ENCODE peak calls at places on chromosomes 3 and 15, in ten cellular contexts. One of them, this sample, is unnamed.

GRCh38 chr15:52378746-52379394 is 83.3 kb upstream of the MYO5C start:
- DNase-seq in astrocyte of the hippocampus: no peak
- DNase-seq in substantia nigra: no peak
- DNase-seq in occipital lobe: no peak
- DNase-seq in MM.1S: no peak
- DNase-seq in NCI-H2171 treated with DMSO at 0.1 percent for 48 hours: no peak
- DNase-seq in neural crest cell: no peak
- DNase-seq in T-helper 17 cell: no peak
- DNase-seq in mucosa of gallbladder: no peak
- DNase-seq in uterus: no peak
- DNase-seq in this sample: no peak

GRCh38 chr3:10437995-10438901 is 67.1 kb downstream of the ATP2B2 start:
- DNase-seq in T-helper 17 cell: no peak
- DNase-seq in neural crest cell: no peak
- DNase-seq in substantia nigra: no peak
- DNase-seq in mucosa of gallbladder: no peak
- DNase-seq in uterus: no peak
- DNase-seq in MM.1S: no peak
- DNase-seq in astrocyte of the hippocampus: peak
- DNase-seq in occipital lobe: no peak
- DNase-seq in NCI-H2171 treated with DMSO at 0.1 percent for 48 hours: peak
- DNase-seq in this sample: no peak

GRCh38 chr15:53209396-53210042 is 419.4 kb upstream of the ONECUT1 start:
- DNase-seq in mucosa of gallbladder: no peak
- DNase-seq in substantia nigra: no peak
- DNase-seq in neural crest cell: no peak
- DNase-seq in NCI-H2171 treated with DMSO at 0.1 percent for 48 hours: no peak
- DNase-seq in MM.1S: no peak
- DNase-seq in astrocyte of the hippocampus: no peak
- DNase-seq in occipital lobe: no peak
- DNase-seq in T-helper 17 cell: no peak
- DNase-seq in uterus: no peak
- DNase-seq in this sample: no peak

GRCh38 chr15:74053941-74054529 is 28.3 kb downstream of the GOLGA6A start:
- DNase-seq in mucosa of gallbladder: peak
- DNase-seq in occipital lobe: peak
- DNase-seq in uterus: peak
- DNase-seq in neural crest cell: peak
- DNase-seq in NCI-H2171 treated with DMSO at 0.1 percent for 48 hours: peak
- DNase-seq in T-helper 17 cell: peak
- DNase-seq in MM.1S: peak
- DNase-seq in substantia nigra: peak
- DNase-seq in astrocyte of the hippocampus: peak
- DNase-seq in this sample: peak

GRCh38 chr3:16048435-16049318 is 125.8 kb upstream of the GALNT15 start:
- DNase-seq in neural crest cell: peak
- DNase-seq in MM.1S: peak
- DNase-seq in T-helper 17 cell: no peak
- DNase-seq in mucosa of gallbladder: peak
- DNase-seq in astrocyte of the hippocampus: peak
- DNase-seq in occipital lobe: peak
- DNase-seq in substantia nigra: no peak
- DNase-seq in uterus: no peak
- DNase-seq in NCI-H2171 treated with DMSO at 0.1 percent for 48 hours: peak
- DNase-seq in this sample: peak

GRCh38 chr15:33581032-33581431 is 270.3 kb downstream of the RYR3 start:
- DNase-seq in MM.1S: no peak
- DNase-seq in neural crest cell: no peak
- DNase-seq in NCI-H2171 treated with DMSO at 0.1 percent for 48 hours: no peak
- DNase-seq in substantia nigra: no peak
- DNase-seq in occipital lobe: peak
- DNase-seq in astrocyte of the hippocampus: peak
- DNase-seq in mucosa of gallbladder: no peak
- DNase-seq in T-helper 17 cell: no peak
- DNase-seq in uterus: peak
- DNase-seq in this sample: no peak

GRCh38 chr3:48238506-48239085 is 2.3 kb upstream of the ZNF589 start:
- DNase-seq in uterus: no peak
- DNase-seq in MM.1S: no peak
- DNase-seq in substantia nigra: no peak
- DNase-seq in astrocyte of the hippocampus: no peak
- DNase-seq in neural crest cell: no peak
- DNase-seq in occipital lobe: no peak
- DNase-seq in mucosa of gallbladder: no peak
- DNase-seq in T-helper 17 cell: no peak
- DNase-seq in NCI-H2171 treated with DMSO at 0.1 percent for 48 hours: no peak
- DNase-seq in this sample: no peak

GRCh38 chr3:30774062-30774461 is 120.4 kb downstream of the GADL1 start:
- DNase-seq in uterus: no peak
- DNase-seq in T-helper 17 cell: no peak
- DNase-seq in neural crest cell: no peak
- DNase-seq in astrocyte of the hippocampus: no peak
- DNase-seq in mucosa of gallbladder: no peak
- DNase-seq in NCI-H2171 treated with DMSO at 0.1 percent for 48 hours: no peak
- DNase-seq in MM.1S: no peak
- DNase-seq in occipital lobe: no peak
- DNase-seq in substantia nigra: no peak
- DNase-seq in this sample: no peak

GRCh38 chr3:111881480-111881879 is 22.4 kb downstream of the PHLDB2 start:
- DNase-seq in occipital lobe: no peak
- DNase-seq in astrocyte of the hippocampus: no peak
- DNase-seq in T-helper 17 cell: no peak
- DNase-seq in uterus: no peak
- DNase-seq in mucosa of gallbladder: no peak
- DNase-seq in NCI-H2171 treated with DMSO at 0.1 percent for 48 hours: no peak
- DNase-seq in MM.1S: no peak
- DNase-seq in neural crest cell: no peak
- DNase-seq in substantia nigra: no peak
- DNase-seq in this sample: no peak

GRCh38 chr15:30985081-30985531 is 6.3 kb downstream of the MTMR10 start:
- DNase-seq in neural crest cell: no peak
- DNase-seq in T-helper 17 cell: no peak
- DNase-seq in substantia nigra: no peak
- DNase-seq in NCI-H2171 treated with DMSO at 0.1 percent for 48 hours: no peak
- DNase-seq in mucosa of gallbladder: no peak
- DNase-seq in astrocyte of the hippocampus: peak
- DNase-seq in occipital lobe: no peak
- DNase-seq in uterus: no peak
- DNase-seq in MM.1S: no peak
- DNase-seq in this sample: peak

GRCh38 chr3:188697127-188697526 is 474.6 kb upstream of the TPRG1 start:
- DNase-seq in substantia nigra: no peak
- DNase-seq in T-helper 17 cell: no peak
- DNase-seq in MM.1S: no peak
- DNase-seq in mucosa of gallbladder: no peak
- DNase-seq in astrocyte of the hippocampus: no peak
- DNase-seq in NCI-H2171 treated with DMSO at 0.1 percent for 48 hours: no peak
- DNase-seq in occipital lobe: no peak
- DNase-seq in uterus: no peak
- DNase-seq in neural crest cell: no peak
- DNase-seq in this sample: no peak

GRCh38 chr15:76342382-76343201 is 6.0 kb downstream of the ISL2 start:
- DNase-seq in NCI-H2171 treated with DMSO at 0.1 percent for 48 hours: no peak
- DNase-seq in MM.1S: no peak
- DNase-seq in astrocyte of the hippocampus: no peak
- DNase-seq in mucosa of gallbladder: no peak
- DNase-seq in substantia nigra: no peak
- DNase-seq in neural crest cell: peak
- DNase-seq in occipital lobe: no peak
- DNase-seq in T-helper 17 cell: no peak
- DNase-seq in uterus: no peak
- DNase-seq in this sample: no peak

GRCh38 chr3:127547761-127548605 is 42.5 kb downstream of the TPRA1 start:
- DNase-seq in T-helper 17 cell: peak
- DNase-seq in NCI-H2171 treated with DMSO at 0.1 percent for 48 hours: peak
- DNase-seq in neural crest cell: peak
- DNase-seq in astrocyte of the hippocampus: peak
- DNase-seq in substantia nigra: peak
- DNase-seq in MM.1S: peak
- DNase-seq in occipital lobe: peak
- DNase-seq in uterus: peak
- DNase-seq in mucosa of gallbladder: peak
- DNase-seq in this sample: peak

GRCh38 chr3:15007681-15008141 is 57.4 kb downstream of the MRPS25 start:
- DNase-seq in NCI-H2171 treated with DMSO at 0.1 percent for 48 hours: no peak
- DNase-seq in substantia nigra: no peak
- DNase-seq in occipital lobe: no peak
- DNase-seq in astrocyte of the hippocampus: peak
- DNase-seq in neural crest cell: no peak
- DNase-seq in T-helper 17 cell: no peak
- DNase-seq in MM.1S: no peak
- DNase-seq in uterus: no peak
- DNase-seq in mucosa of gallbladder: no peak
- DNase-seq in this sample: no peak

GRCh38 chr3:184558726-184559125 is 2.9 kb upstream of the EPHB3 start:
- DNase-seq in neural crest cell: no peak
- DNase-seq in astrocyte of the hippocampus: no peak
- DNase-seq in occipital lobe: no peak
- DNase-seq in substantia nigra: no peak
- DNase-seq in mucosa of gallbladder: no peak
- DNase-seq in T-helper 17 cell: no peak
- DNase-seq in MM.1S: no peak
- DNase-seq in NCI-H2171 treated with DMSO at 0.1 percent for 48 hours: no peak
- DNase-seq in uterus: no peak
- DNase-seq in this sample: peak

GRCh38 chr3:188358787-188359493 is 205.0 kb downstream of the LPP start:
- DNase-seq in astrocyte of the hippocampus: no peak
- DNase-seq in MM.1S: no peak
- DNase-seq in neural crest cell: no peak
- DNase-seq in mucosa of gallbladder: no peak
- DNase-seq in T-helper 17 cell: no peak
- DNase-seq in occipital lobe: no peak
- DNase-seq in uterus: no peak
- DNase-seq in NCI-H2171 treated with DMSO at 0.1 percent for 48 hours: no peak
- DNase-seq in substantia nigra: no peak
- DNase-seq in this sample: no peak

GRCh38 chr15:97124790-97125189 is 794.3 kb downstream of the NR2F2 start:
- DNase-seq in mucosa of gallbladder: no peak
- DNase-seq in T-helper 17 cell: no peak
- DNase-seq in substantia nigra: no peak
- DNase-seq in neural crest cell: no peak
- DNase-seq in astrocyte of the hippocampus: no peak
- DNase-seq in occipital lobe: no peak
- DNase-seq in uterus: no peak
- DNase-seq in MM.1S: no peak
- DNase-seq in NCI-H2171 treated with DMSO at 0.1 percent for 48 hours: no peak
- DNase-seq in this sample: no peak

GRCh38 chr3:16189201-16189600 is 14.7 kb downstream of the GALNT15 start:
- DNase-seq in occipital lobe: no peak
- DNase-seq in astrocyte of the hippocampus: no peak
- DNase-seq in NCI-H2171 treated with DMSO at 0.1 percent for 48 hours: no peak
- DNase-seq in T-helper 17 cell: no peak
- DNase-seq in MM.1S: no peak
- DNase-seq in substantia nigra: no peak
- DNase-seq in uterus: no peak
- DNase-seq in mucosa of gallbladder: no peak
- DNase-seq in neural crest cell: no peak
- DNase-seq in this sample: no peak